ENCODE peak calls at places on chromosomes 11 and 22, in five cellular contexts. X is Peyer's patch; G is CD8-positive, alpha-beta memory T cell; Y is HepG2; W is HL-60. M is an unnamed sample. For H3K27me3, the result is how much of the 10 kb centered on the place peaks cover.

GRCh38 chr11:58075781-58076180 is 45.0 kb downstream of the OR6Q1 start:
- DNase-seq in X (no peak), G (no peak), Y (peak), W (no peak), M (no peak)

GRCh38 chr11:44190883-44191230 is 95.4 kb downstream of the EXT2 start:
- DNase-seq in X (no peak), G (no peak), Y (no peak), W (no peak), M (no peak)

GRCh38 chr11:113240389-113240788 is 74.0 kb upstream of the TTC12 start:
- DNase-seq in X (no peak), G (no peak), Y (no peak), W (no peak), M (no peak)

GRCh38 chr11:5507177-5507576 is 2.6 kb downstream of the UBQLN3 start:
- DNase-seq in X (no peak), G (no peak), Y (no peak), W (no peak), M (no peak)

GRCh38 chr11:13183094-13183825 is 94.3 kb upstream of the BMAL1 start:
- DNase-seq in X (peak), G (no peak), Y (peak), W (peak), M (no peak)

GRCh38 chr11:95849087-95849825 is 59.0 kb downstream of the CEP57 start:
- DNase-seq in X (peak), G (no peak), Y (peak), W (peak), M (no peak)

GRCh38 chr11:95477981-95478380 is 247.0 kb upstream of the SESN3 start:
- DNase-seq in X (no peak), G (no peak), Y (no peak), W (no peak), M (no peak)

GRCh38 chr11:77411238-77411637 is 62.7 kb downstream of the PAK1 start:
- DNase-seq in X (peak), G (peak), Y (no peak), W (peak), M (no peak)

GRCh38 chr11:69497221-69497787 is 15.8 kb downstream of the LINC01488 start:
- DNase-seq in X (no peak), G (peak), Y (peak), W (no peak), M (peak)

GRCh38 chr22:49751968-49752597 is 75.6 kb downstream of the BRD1 start:
- DNase-seq in X (peak), G (no peak), Y (no peak), W (no peak), M (peak)

GRCh38 chr22:49753961-49754673 is 73.6 kb downstream of the BRD1 start:
- DNase-seq in X (peak), G (no peak), Y (no peak), W (no peak), M (no peak)

GRCh38 chr22:49753276-49753884 is 74.3 kb downstream of the BRD1 start:
- DNase-seq in X (peak), G (no peak), Y (no peak), W (no peak), M (no peak)

GRCh38 chr22:49751318-49751967 is 76.2 kb downstream of the BRD1 start:
- DNase-seq in X (peak), G (no peak), Y (no peak), W (no peak), M (no peak)

DNA sequence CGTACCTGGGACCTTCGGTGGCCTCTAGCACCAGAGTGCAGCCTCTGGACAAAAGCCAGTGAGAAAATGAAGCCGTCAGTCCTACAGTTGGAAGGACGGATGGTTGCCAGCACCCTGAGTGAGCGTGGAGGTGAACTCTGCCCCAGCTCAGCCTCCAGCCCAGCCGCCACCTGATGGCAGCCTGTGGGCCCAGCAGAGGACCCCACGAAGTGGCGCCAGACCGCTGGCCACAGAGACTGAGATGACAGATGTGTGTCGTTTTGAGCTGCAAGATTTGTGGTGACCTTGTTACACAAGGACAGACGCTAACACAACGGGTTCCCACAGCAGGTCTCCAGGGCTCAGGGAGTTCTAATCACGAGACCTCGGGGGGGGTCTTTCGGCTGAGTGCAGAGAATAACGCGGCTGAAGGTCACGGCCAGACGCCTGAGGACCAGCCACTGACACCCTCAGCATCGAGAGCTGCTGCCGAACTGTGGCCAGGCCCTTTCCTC is 75.0 kb downstream of the BRD1 start:
- DNase-seq in X (peak), G (no peak), Y (no peak), W (peak), M (no peak)
- H3K27me3 ChIP-seq in X (under half), G (under half), Y (under half), W (under half), M (under half)

GRCh38 chr11:117552626-117553025 is 225.0 kb downstream of the CEP164 start:
- DNase-seq in X (no peak), G (peak), Y (no peak), W (no peak), M (no peak)
- H3K27me3 ChIP-seq in X (under half), G (under half), Y (under half), W (under half), M (under half)

DNA sequence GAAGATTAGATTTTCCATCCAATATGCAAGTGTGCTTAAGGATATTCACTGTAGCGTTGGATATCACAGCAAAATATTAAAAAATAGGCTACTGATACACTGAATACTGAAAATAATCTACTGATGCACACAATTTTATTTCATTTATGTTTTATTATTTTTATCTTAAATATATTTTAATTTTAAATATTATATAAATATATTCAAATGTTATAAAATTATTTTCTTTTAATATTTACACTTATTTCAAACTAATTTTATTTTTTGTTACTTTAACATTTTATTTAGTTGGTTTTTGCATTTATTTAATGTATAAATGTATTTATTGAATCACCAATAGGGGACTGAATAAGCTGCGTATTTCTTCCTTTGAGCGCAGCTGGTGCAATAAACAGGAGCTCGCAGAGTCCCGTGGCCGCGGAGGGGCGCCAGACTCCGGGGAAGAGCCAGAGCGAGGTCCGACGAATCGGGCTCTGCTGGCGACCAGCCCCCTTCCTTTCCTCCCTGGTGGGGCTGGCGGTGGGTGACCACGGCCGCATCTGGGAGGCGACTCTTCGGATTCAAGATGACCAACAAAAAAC is 12.2 kb downstream of the MMP3 start:
- DNase-seq in X (peak), G (peak), Y (peak), W (no peak), M (no peak)
- H3K27me3 ChIP-seq in X (under half), G (under half), Y (under half), W (under half), M (under half)

GRCh38 chr22:39238561-39238960 is 6.2 kb downstream of the PDGFB start:
- DNase-seq in X (no peak), G (no peak), Y (no peak), W (no peak), M (no peak)
- H3K27me3 ChIP-seq in X (under half), G (under half), Y (under half), W (half or more), M (under half)

DNA sequence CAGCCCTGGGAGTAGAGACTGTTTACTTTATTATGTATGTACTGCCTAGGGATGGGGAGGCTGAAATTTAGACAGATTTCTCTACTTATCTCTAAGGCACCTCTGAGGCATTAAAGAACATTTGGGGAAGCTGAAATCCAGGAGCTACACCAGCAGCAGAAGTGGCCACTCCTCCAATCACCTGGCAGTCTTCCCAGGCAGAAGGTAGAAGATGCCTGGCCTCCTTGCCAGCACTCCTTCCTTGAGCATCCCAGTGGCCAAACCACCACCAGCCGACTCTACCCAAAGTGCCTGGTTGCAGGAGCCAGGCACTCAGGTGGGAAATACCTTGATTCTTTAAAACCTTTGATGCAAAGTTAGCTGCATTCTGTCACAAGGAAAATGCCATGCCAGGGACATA is 1.9 kb upstream of the FAT3 start:
- DNase-seq in X (no peak), G (no peak), Y (no peak), W (no peak), M (no peak)
- H3K27me3 ChIP-seq in X (under half), G (under half), Y (under half), W (under half), M (under half)

DNA sequence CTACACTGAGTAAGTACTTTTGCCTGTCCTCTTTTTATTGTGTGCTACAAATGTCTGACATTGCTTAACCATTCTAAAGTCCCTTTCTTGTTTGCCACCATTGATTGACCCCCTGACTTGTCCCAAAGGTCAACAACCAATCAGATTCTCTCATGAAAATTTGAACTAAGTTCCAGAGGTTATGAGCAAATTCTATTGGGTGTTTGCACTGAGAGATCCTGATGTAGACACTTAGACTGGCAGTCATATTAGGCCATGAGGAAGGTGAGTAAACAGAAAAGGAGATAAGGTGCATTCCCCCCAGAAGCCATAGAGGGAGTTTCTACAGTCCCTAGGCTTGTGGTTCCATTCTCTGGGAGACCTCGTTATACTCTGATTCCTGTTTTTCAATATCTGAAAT is 101.3 kb upstream of the E2F8 start:
- DNase-seq in X (no peak), G (no peak), Y (peak), W (no peak), M (no peak)
- H3K27me3 ChIP-seq in X (under half), G (under half), Y (under half), W (under half), M (under half)